ENCODE peak calls at places on chromosomes 3 and 15, in seven cellular contexts. L, Y, O, G, I, S and B are unnamed samples.

GRCh38 chr15:85274315-85275050 is 105.9 kb upstream of the AKAP13 start:
- DNase-seq in I (no peak), G (no peak), L (no peak), S (no peak), Y (no peak), O (no peak), B (no peak)

GRCh38 chr3:123390865-123391613 is 57.9 kb downstream of the ADCY5 start:
- DNase-seq in S (no peak), L (no peak), Y (no peak), I (no peak), G (no peak), O (no peak), B (no peak)

GRCh38 chr15:45185903-45186770 is 1.6 kb downstream of the SHF start:
- DNase-seq in L (no peak), O (no peak), I (no peak), G (no peak), S (no peak), Y (no peak), B (no peak)

GRCh38 chr3:66253790-66254620 is 33.2 kb downstream of the SLC25A26 start:
- DNase-seq in L (peak), Y (peak), O (no peak), S (no peak), I (no peak), G (no peak), B (peak)

GRCh38 chr3:126300001-126300760 is 57.0 kb downstream of the KLF15 start:
- DNase-seq in L (no peak), Y (no peak), O (no peak), I (no peak), G (no peak), S (no peak), B (no peak)

GRCh38 chr3:17213102-17213501 is 328.3 kb downstream of the PLCL2 start:
- DNase-seq in I (no peak), Y (peak), O (no peak), S (no peak), G (no peak), L (no peak), B (no peak)

GRCh38 chr3:185460719-185461350 is 38.0 kb downstream of the TMEM41A start:
- DNase-seq in O (no peak), L (no peak), I (no peak), G (no peak), Y (peak), S (no peak), B (peak)

GRCh38 chr3:130950641-130951040 is 56.8 kb downstream of the ATP2C1 start:
- DNase-seq in S (no peak), O (no peak), Y (peak), I (no peak), G (no peak), L (no peak), B (no peak)

GRCh38 chr3:67790043-67790442 is 135.6 kb upstream of the SUCLG2 start:
- DNase-seq in I (peak), O (no peak), S (no peak), Y (peak), G (peak), L (peak), B (peak)

GRCh38 chr3:50655009-50655830 is 19.5 kb upstream of the DOCK3 start:
- DNase-seq in S (no peak), G (no peak), Y (peak), I (peak), L (no peak), O (no peak), B (no peak)

GRCh38 chr15:75648156-75649000 is 666 bp downstream of the SNX33 start:
- DNase-seq in L (peak), G (peak), O (no peak), Y (no peak), S (no peak), I (no peak), B (peak)

GRCh38 chr3:175656451-175656850 is 797.3 kb downstream of the NAALADL2 start:
- DNase-seq in I (no peak), O (no peak), L (no peak), G (no peak), S (no peak), Y (no peak), B (no peak)

GRCh38 chr15:29776859-29777258 is 45.4 kb downstream of the TJP1 start:
- DNase-seq in L (no peak), O (no peak), S (no peak), I (no peak), G (no peak), Y (no peak), B (no peak)

GRCh38 chr15:42133892-42134502 is 22.4 kb downstream of the PLA2G4F start:
- DNase-seq in G (no peak), Y (peak), I (peak), S (no peak), L (peak), O (no peak), B (peak)

GRCh38 chr3:127324080-127324479 is 36.2 kb upstream of the PRR20G start:
- DNase-seq in I (no peak), O (no peak), S (no peak), G (no peak), Y (no peak), L (no peak), B (no peak)